ENCODE peak calls at places on chromosome 13, in five cellular contexts. One of them, this sample, is unnamed.

GRCh38 chr13:80141114-80141849 is 199.6 kb downstream of the SPRY2 start:
- DNase-seq in activated CD8-positive, alpha-beta memory T cell treated with anti-CD3 and anti-CD28 coated beads, Interleukin-2, amount 10 ng/mL, durations not matched to agents 7 days and 5 days: no peak
- DNase-seq in heart right ventricle: peak
- DNase-seq in GM04504: no peak
- DNase-seq in hypothalamus: no peak
- DNase-seq in this sample: peak

GRCh38 chr13:44365008-44365407 is 8.6 kb upstream of the SERP2 start:
- DNase-seq in activated CD8-positive, alpha-beta memory T cell treated with anti-CD3 and anti-CD28 coated beads, Interleukin-2, amount 10 ng/mL, durations not matched to agents 7 days and 5 days: no peak
- DNase-seq in heart right ventricle: no peak
- DNase-seq in GM04504: no peak
- DNase-seq in hypothalamus: no peak
- DNase-seq in this sample: no peak

GRCh38 chr13:35927554-35927953 is 203.6 kb downstream of the DCLK1 start:
- DNase-seq in activated CD8-positive, alpha-beta memory T cell treated with anti-CD3 and anti-CD28 coated beads, Interleukin-2, amount 10 ng/mL, durations not matched to agents 7 days and 5 days: no peak
- DNase-seq in heart right ventricle: no peak
- DNase-seq in GM04504: peak
- DNase-seq in hypothalamus: no peak
- DNase-seq in this sample: no peak

GRCh38 chr13:42660367-42660965 is 86.5 kb downstream of the TNFSF11 start:
- DNase-seq in activated CD8-positive, alpha-beta memory T cell treated with anti-CD3 and anti-CD28 coated beads, Interleukin-2, amount 10 ng/mL, durations not matched to agents 7 days and 5 days: no peak
- DNase-seq in heart right ventricle: no peak
- DNase-seq in GM04504: no peak
- DNase-seq in hypothalamus: no peak
- DNase-seq in this sample: no peak

GRCh38 chr13:26964278-26965057 is 203.9 kb upstream of the GPR12 start:
- DNase-seq in activated CD8-positive, alpha-beta memory T cell treated with anti-CD3 and anti-CD28 coated beads, Interleukin-2, amount 10 ng/mL, durations not matched to agents 7 days and 5 days: no peak
- DNase-seq in heart right ventricle: peak
- DNase-seq in GM04504: no peak
- DNase-seq in hypothalamus: no peak
- DNase-seq in this sample: no peak

GRCh38 chr13:34808649-34809048 is 133.4 kb upstream of the NBEA start:
- DNase-seq in activated CD8-positive, alpha-beta memory T cell treated with anti-CD3 and anti-CD28 coated beads, Interleukin-2, amount 10 ng/mL, durations not matched to agents 7 days and 5 days: no peak
- DNase-seq in heart right ventricle: no peak
- DNase-seq in GM04504: no peak
- DNase-seq in hypothalamus: no peak
- DNase-seq in this sample: no peak

GRCh38 chr13:48559638-48560320 is 26.9 kb upstream of the RCBTB2 start:
- DNase-seq in activated CD8-positive, alpha-beta memory T cell treated with anti-CD3 and anti-CD28 coated beads, Interleukin-2, amount 10 ng/mL, durations not matched to agents 7 days and 5 days: no peak
- DNase-seq in heart right ventricle: no peak
- DNase-seq in GM04504: no peak
- DNase-seq in hypothalamus: no peak
- DNase-seq in this sample: no peak

GRCh38 chr13:94382520-94382919 is 97.0 kb downstream of the DCT start:
- DNase-seq in activated CD8-positive, alpha-beta memory T cell treated with anti-CD3 and anti-CD28 coated beads, Interleukin-2, amount 10 ng/mL, durations not matched to agents 7 days and 5 days: no peak
- DNase-seq in heart right ventricle: no peak
- DNase-seq in GM04504: no peak
- DNase-seq in hypothalamus: no peak
- DNase-seq in this sample: no peak

GRCh38 chr13:33744589-33745369 is 73.2 kb upstream of the RFC3 start:
- DNase-seq in activated CD8-positive, alpha-beta memory T cell treated with anti-CD3 and anti-CD28 coated beads, Interleukin-2, amount 10 ng/mL, durations not matched to agents 7 days and 5 days: no peak
- DNase-seq in heart right ventricle: no peak
- DNase-seq in GM04504: no peak
- DNase-seq in hypothalamus: no peak
- DNase-seq in this sample: no peak

GRCh38 chr13:40148103-40148502 is 492.6 kb downstream of the COG6 start:
- DNase-seq in activated CD8-positive, alpha-beta memory T cell treated with anti-CD3 and anti-CD28 coated beads, Interleukin-2, amount 10 ng/mL, durations not matched to agents 7 days and 5 days: no peak
- DNase-seq in heart right ventricle: no peak
- DNase-seq in GM04504: no peak
- DNase-seq in hypothalamus: no peak
- DNase-seq in this sample: no peak

GRCh38 chr13:50224534-50224933 is 209.3 kb downstream of the KCNRG start:
- DNase-seq in activated CD8-positive, alpha-beta memory T cell treated with anti-CD3 and anti-CD28 coated beads, Interleukin-2, amount 10 ng/mL, durations not matched to agents 7 days and 5 days: peak
- DNase-seq in heart right ventricle: no peak
- DNase-seq in GM04504: no peak
- DNase-seq in hypothalamus: no peak
- DNase-seq in this sample: no peak

GRCh38 chr13:38042771-38043170 is 173.2 kb upstream of the TRPC4 start:
- DNase-seq in activated CD8-positive, alpha-beta memory T cell treated with anti-CD3 and anti-CD28 coated beads, Interleukin-2, amount 10 ng/mL, durations not matched to agents 7 days and 5 days: no peak
- DNase-seq in heart right ventricle: no peak
- DNase-seq in GM04504: peak
- DNase-seq in hypothalamus: no peak
- DNase-seq in this sample: no peak

GRCh38 chr13:30908416-30908980 is 2.4 kb downstream of the MEDAG start:
- DNase-seq in activated CD8-positive, alpha-beta memory T cell treated with anti-CD3 and anti-CD28 coated beads, Interleukin-2, amount 10 ng/mL, durations not matched to agents 7 days and 5 days: no peak
- DNase-seq in heart right ventricle: peak
- DNase-seq in GM04504: no peak
- DNase-seq in hypothalamus: no peak
- DNase-seq in this sample: no peak

GRCh38 chr13:99380402-99380801 is 73.2 kb upstream of the GPR183 start:
- DNase-seq in activated CD8-positive, alpha-beta memory T cell treated with anti-CD3 and anti-CD28 coated beads, Interleukin-2, amount 10 ng/mL, durations not matched to agents 7 days and 5 days: peak
- DNase-seq in heart right ventricle: no peak
- DNase-seq in GM04504: no peak
- DNase-seq in hypothalamus: no peak
- DNase-seq in this sample: no peak

This sample was measured in substantia nigra.